ENCODE peak calls at places on chromosome 15, in six cellular contexts. F is CD8-positive, alpha-beta T cell; A is mucosa of descending colon; N is GM23248; D is transverse colon; Q is pancreas. B is an unnamed sample.
A peak's percentile ranks its signal among the peaks of the same experiment; 100 is the strongest.

GRCh38 chr15:83613716-83614115 is 40.2 kb upstream of the ADAMTSL3 start:
- DNase-seq in F (no peak), D (no peak), N (no peak), A (no peak), Q (no peak), B (no peak)

GRCh38 chr15:48447657-48448056 is 116.4 kb downstream of the DUT start:
- DNase-seq in F (no peak), Q (no peak), A (no peak), N (peak; percentile 91), D (no peak), B (no peak)

GRCh38 chr15:66862878-66863335 is 160.9 kb downstream of the SMAD6 start:
- DNase-seq in Q (peak; percentile 92), D (peak; percentile 87), N (peak; percentile 96), A (peak; percentile 88), F (peak; percentile 69), B (peak; percentile 76)

GRCh38 chr15:29133321-29133720 is 136.3 kb downstream of the NSMCE3 start:
- DNase-seq in A (no peak), F (no peak), Q (peak; percentile 34), D (no peak), N (no peak), B (no peak)

GRCh38 chr15:61228025-61228901 is 839 bp downstream of the RORA start:
- DNase-seq in F (no peak), D (no peak), A (peak; percentile 15), Q (peak; percentile 67), N (peak; percentile 62), B (no peak)

GRCh38 chr15:40337597-40337996 is 3.1 kb downstream of the CCDC9B start:
- DNase-seq in N (no peak), Q (no peak), F (no peak), A (no peak), D (no peak), B (no peak)

GRCh38 chr15:31079519-31079918 is 22.0 kb downstream of the TRPM1 start:
- DNase-seq in Q (no peak), F (no peak), A (no peak), D (no peak), N (peak; percentile 69), B (no peak)

GRCh38 chr15:80578871-80579270 is 116.2 kb upstream of the ABHD17C start:
- DNase-seq in D (no peak), A (no peak), F (no peak), N (no peak), Q (no peak), B (no peak)

GRCh38 chr15:67196672-67197363 is 57.6 kb downstream of the AAGAB start:
- DNase-seq in D (no peak), Q (no peak), A (no peak), F (no peak), N (peak; percentile 91), B (no peak)

GRCh38 chr15:56249080-56249479 is 5.4 kb upstream of the RFX7 start:
- DNase-seq in N (peak; percentile 75), A (peak; percentile 44), Q (no peak), F (no peak), D (peak; percentile 13), B (peak; percentile 9)

GRCh38 chr15:99423186-99424130 is 142.3 kb upstream of the MEF2A start:
- DNase-seq in F (no peak), A (no peak), D (no peak), N (no peak), Q (peak; percentile 44), B (no peak)

GRCh38 chr15:73331991-73332925 is 36.5 kb downstream of the HCN4 start:
- DNase-seq in F (no peak), A (no peak), N (no peak), D (no peak), Q (peak; percentile 41), B (no peak)

GRCh38 chr15:48547305-48547704 is 98.2 kb downstream of the FBN1 start:
- DNase-seq in Q (no peak), F (no peak), D (no peak), N (peak; percentile 66), A (no peak), B (no peak)

GRCh38 chr15:87582169-87582568 is 674.4 kb downstream of the NTRK3 start:
- DNase-seq in N (peak; percentile 9), F (no peak), A (no peak), D (no peak), Q (no peak), B (no peak)

GRCh38 chr15:100279446-100279845 is 62.3 kb downstream of the ADAMTS17 start:
- DNase-seq in D (no peak), N (no peak), Q (no peak), A (no peak), F (no peak), B (no peak)

GRCh38 chr15:66007663-66008262 is 138.5 kb downstream of the RAB11A start:
- DNase-seq in D (no peak), F (no peak), A (peak; percentile 27), Q (no peak), N (no peak), B (no peak)

GRCh38 chr15:90674476-90674875 is 42.7 kb upstream of the BLM start:
- DNase-seq in Q (no peak), N (no peak), A (no peak), D (no peak), F (no peak), B (no peak)

GRCh38 chr15:79673416-79674123 is 223.2 kb downstream of the MTHFS start:
- DNase-seq in D (no peak), F (no peak), A (no peak), Q (no peak), N (peak; percentile 78), B (no peak)

GRCh38 chr15:45640610-45641009 is 5.8 kb downstream of the SQOR start:
- DNase-seq in Q (no peak), N (peak; percentile 95), F (no peak), D (no peak), A (no peak), B (no peak)

GRCh38 chr15:35184646-35185045 is 99.6 kb upstream of the NANOGP8 start:
- DNase-seq in D (no peak), Q (no peak), N (no peak), F (no peak), A (no peak), B (no peak)

GRCh38 chr15:66911131-66911700 is 154.2 kb upstream of the SMAD3 start:
- DNase-seq in Q (no peak), A (no peak), N (no peak), F (no peak), D (no peak), B (no peak)

DNA sequence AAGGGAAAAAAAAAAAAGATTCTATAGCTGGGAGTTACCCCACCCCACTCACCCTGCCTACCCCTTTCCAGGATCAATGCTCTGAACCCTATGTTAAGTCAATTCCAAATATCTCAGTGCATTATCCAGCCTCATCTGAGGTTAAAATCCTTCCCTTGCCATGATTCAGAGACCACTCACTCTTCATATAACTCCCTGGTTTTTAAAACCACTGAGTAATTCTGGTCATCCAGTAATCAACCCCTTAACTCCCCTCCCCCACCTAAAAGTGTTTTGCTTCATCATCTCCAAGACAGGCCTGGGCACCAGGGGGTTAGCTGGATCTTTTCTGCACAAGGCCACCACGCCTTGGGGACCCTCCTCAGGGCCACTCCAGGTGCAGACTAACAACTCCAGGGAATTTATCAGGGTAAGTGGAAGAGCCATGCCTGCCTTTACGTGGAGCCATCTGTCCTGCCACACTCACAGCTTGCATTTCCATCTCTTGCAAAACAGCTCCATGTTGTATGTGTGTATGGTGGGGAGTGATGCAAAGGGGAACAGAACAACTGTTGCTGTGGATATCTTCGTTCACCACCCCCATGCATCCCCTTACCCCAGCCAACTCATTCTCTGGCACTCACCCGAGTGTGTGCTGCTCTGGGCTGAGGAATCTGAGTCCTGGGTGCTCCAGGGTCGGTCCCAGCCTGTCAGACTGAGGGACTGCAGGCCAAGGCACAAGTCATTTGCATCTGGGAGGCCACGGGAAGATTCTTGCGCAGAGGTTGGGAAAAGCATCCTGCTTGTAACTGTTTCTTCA is 30.7 kb upstream of the RPS17 start:
- DNase-seq in N (peak; percentile 84), Q (no peak), A (no peak), D (no peak), F (no peak), B (no peak)
- H3K4me3 ChIP-seq in N (peak overlapping the region; percentile 71), Q (no peak overlapping the region), A (no peak overlapping the region), D (no peak overlapping the region), F (no peak overlapping the region), B (no peak overlapping the region)

GRCh38 chr15:85541744-85542143 is 161.3 kb downstream of the AKAP13 start:
- DNase-seq in Q (no peak), D (no peak), N (peak; percentile 13), A (no peak), F (no peak), B (no peak)
- H3K4me1 ChIP-seq in Q (peaks cover 28% of the 10 kb centered on the region), D (peaks cover 47% of the 10 kb centered on the region), N (no peaks in the 10 kb centered on the region), A (peaks cover 46% of the 10 kb centered on the region), F (peaks cover 40% of the 10 kb centered on the region), B (no peaks in the 10 kb centered on the region)

GRCh38 chr15:91919014-91919534 is 65.6 kb downstream of the SLCO3A1 start:
- DNase-seq in A (no peak), N (no peak), F (no peak), Q (no peak), D (no peak), B (no peak)

GRCh38 chr15:91916051-91916450 is 62.5 kb downstream of the SLCO3A1 start:
- DNase-seq in F (no peak), D (no peak), Q (no peak), N (no peak), A (no peak), B (no peak)

GRCh38 chr15:91912336-91912735 is 58.8 kb downstream of the SLCO3A1 start:
- DNase-seq in A (no peak), D (no peak), N (no peak), Q (no peak), F (no peak), B (no peak)

GRCh38 chr15:91917991-91918390 is 64.5 kb downstream of the SLCO3A1 start:
- DNase-seq in Q (no peak), D (no peak), A (no peak), N (no peak), F (no peak), B (no peak)

GRCh38 chr15:91915576-91915975 is 62.1 kb downstream of the SLCO3A1 start:
- DNase-seq in Q (no peak), A (peak; percentile 79), D (peak; percentile 65), F (no peak), N (no peak), B (no peak)
- H3K4me3 ChIP-seq in Q (no peak overlapping the region), A (no peak overlapping the region), D (no peak overlapping the region), F (no peak overlapping the region), N (no peak overlapping the region), B (no peak overlapping the region)

GRCh38 chr15:33200444-33200843 is 5.9 kb upstream of the FMN1 start:
- DNase-seq in N (no peak), Q (no peak), D (no peak), A (peak; percentile 21), F (no peak), B (peak; percentile 72)

GRCh38 chr15:33200903-33201302 is 6.4 kb upstream of the FMN1 start:
- DNase-seq in Q (no peak), N (no peak), D (no peak), A (no peak), F (no peak), B (peak; percentile 46)

GRCh38 chr15:33195283-33195682 is 769 bp upstream of the FMN1 start:
- DNase-seq in D (peak; percentile 8), Q (no peak), A (no peak), F (no peak), N (no peak), B (no peak)

GRCh38 chr15:33194704-33195261 is at the start of gene FMN1:
- DNase-seq in F (peak; percentile 90), Q (peak; percentile 96), D (peak; percentile 93), A (peak; percentile 96), N (peak; percentile 97), B (peak; percentile 97)

DNA sequence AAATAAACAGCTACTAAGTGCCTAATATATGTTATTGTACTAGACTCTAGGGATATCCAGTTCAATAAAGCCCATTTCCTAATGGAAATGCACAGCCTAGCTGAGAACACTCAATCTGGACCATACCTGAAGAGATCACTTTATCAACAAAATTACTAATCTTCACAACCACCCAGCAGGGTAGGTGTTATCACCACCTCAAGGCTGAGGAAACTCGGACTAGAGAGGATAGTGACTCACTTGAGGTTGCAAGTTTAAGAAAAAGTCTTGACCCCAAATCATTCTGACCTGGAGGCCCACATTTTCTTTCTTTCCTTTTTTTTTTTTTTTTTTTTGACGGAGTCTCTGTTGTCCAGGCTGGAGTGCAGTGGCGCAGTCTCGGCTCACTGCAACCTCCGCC is 3.1 kb upstream of the FMN1 start:
- DNase-seq in F (no peak), A (no peak), N (no peak), Q (no peak), D (no peak), B (no peak)
- H3K4me1 ChIP-seq in F (peaks cover 10% of the 10 kb centered on the region), A (no peaks in the 10 kb centered on the region), N (peaks cover 10% of the 10 kb centered on the region), Q (no peaks in the 10 kb centered on the region), D (peaks cover 3% of the 10 kb centered on the region), B (peaks cover 55% of the 10 kb centered on the region)